ENCODE peak calls at places on chromosome 4, in seven cellular contexts. O, E, K, A, D, H and G are unnamed samples.

GRCh38 chr4:20046931-20047677 is 204.6 kb upstream of the SLIT2 start:
- DNase-seq in O (no peak), E (no peak), K (no peak), A (no peak), D (no peak), H (peak), G (no peak)

GRCh38 chr4:1530356-1530755 is 124.1 kb upstream of the NKX1-1 start:
- DNase-seq in O (peak), E (no peak), K (no peak), A (no peak), D (no peak), H (no peak), G (no peak)

GRCh38 chr4:109462802-109463201 is 29.2 kb downstream of the SEC24B start:
- DNase-seq in O (no peak), E (no peak), K (no peak), A (no peak), D (no peak), H (no peak), G (no peak)

GRCh38 chr4:25533237-25533636 is 122.4 kb upstream of the SLC34A2 start:
- DNase-seq in O (no peak), E (no peak), K (no peak), A (no peak), D (no peak), H (no peak), G (no peak)

GRCh38 chr4:164136181-164136616 is 617.7 kb upstream of the SMIM31 start:
- DNase-seq in O (no peak), E (no peak), K (no peak), A (peak), D (peak), H (peak), G (no peak)

GRCh38 chr4:176435891-176436499 is 116.2 kb downstream of the SPCS3 start:
- DNase-seq in O (no peak), E (no peak), K (no peak), A (no peak), D (no peak), H (peak), G (no peak)

GRCh38 chr4:80215449-80216052 is 18.2 kb downstream of the PRDM8 start:
- DNase-seq in O (no peak), E (peak), K (no peak), A (peak), D (no peak), H (peak), G (no peak)

GRCh38 chr4:103091601-103092223 is 7.9 kb downstream of the BDH2 start:
- DNase-seq in O (no peak), E (peak), K (peak), A (peak), D (peak), H (peak), G (no peak)

GRCh38 chr4:8642651-8643321 is 50.2 kb downstream of the CPZ start:
- DNase-seq in O (peak), E (no peak), K (no peak), A (no peak), D (no peak), H (no peak), G (peak)

GRCh38 chr4:159142254-159142653 is 39.4 kb downstream of the RAPGEF2 start:
- DNase-seq in O (no peak), E (peak), K (no peak), A (no peak), D (no peak), H (peak), G (no peak)

GRCh38 chr4:88971536-88971935 is 85.4 kb downstream of the FAM13A start:
- DNase-seq in O (no peak), E (no peak), K (no peak), A (no peak), D (no peak), H (no peak), G (no peak)

GRCh38 chr4:788636-789297 is 37.2 kb downstream of the CPLX1 start:
- DNase-seq in O (peak), E (no peak), K (no peak), A (no peak), D (no peak), H (no peak), G (no peak)

GRCh38 chr4:94595880-94596483 is 144.2 kb downstream of the PDLIM5 start:
- DNase-seq in O (no peak), E (peak), K (no peak), A (peak), D (peak), H (peak), G (no peak)

GRCh38 chr4:84493092-84493850 is 5.8 kb downstream of the NKX6-1 start:
- DNase-seq in O (no peak), E (no peak), K (no peak), A (peak), D (peak), H (peak), G (no peak)
- H3K4me3 ChIP-seq in O (no peak), E (no peak), K (peak), A (no peak), D (peak), H (no peak), G (no peak)

GRCh38 chr4:166198921-166199320 is 325.9 kb downstream of the TLL1 start:
- DNase-seq in O (no peak), E (no peak), K (no peak), A (no peak), D (no peak), H (no peak), G (no peak)
- H3K4me3 ChIP-seq in O (no peak), E (no peak), K (no peak), A (no peak), D (no peak), H (no peak), G (no peak)

GRCh38 chr4:71261001-71261400 is 77.8 kb upstream of the SLC4A4 start:
- DNase-seq in O (no peak), E (no peak), K (no peak), A (no peak), D (no peak), H (no peak), G (no peak)
- H3K4me3 ChIP-seq in O (no peak), E (no peak), K (no peak), A (no peak), D (no peak), H (no peak), G (no peak)

GRCh38 chr4:31592293-31592692 is 872.1 kb downstream of the PCDH7 start:
- DNase-seq in O (no peak), E (peak), K (no peak), A (no peak), D (no peak), H (no peak), G (no peak)
- H3K4me3 ChIP-seq in O (no peak), E (no peak), K (no peak), A (no peak), D (no peak), H (no peak), G (no peak)

DNA sequence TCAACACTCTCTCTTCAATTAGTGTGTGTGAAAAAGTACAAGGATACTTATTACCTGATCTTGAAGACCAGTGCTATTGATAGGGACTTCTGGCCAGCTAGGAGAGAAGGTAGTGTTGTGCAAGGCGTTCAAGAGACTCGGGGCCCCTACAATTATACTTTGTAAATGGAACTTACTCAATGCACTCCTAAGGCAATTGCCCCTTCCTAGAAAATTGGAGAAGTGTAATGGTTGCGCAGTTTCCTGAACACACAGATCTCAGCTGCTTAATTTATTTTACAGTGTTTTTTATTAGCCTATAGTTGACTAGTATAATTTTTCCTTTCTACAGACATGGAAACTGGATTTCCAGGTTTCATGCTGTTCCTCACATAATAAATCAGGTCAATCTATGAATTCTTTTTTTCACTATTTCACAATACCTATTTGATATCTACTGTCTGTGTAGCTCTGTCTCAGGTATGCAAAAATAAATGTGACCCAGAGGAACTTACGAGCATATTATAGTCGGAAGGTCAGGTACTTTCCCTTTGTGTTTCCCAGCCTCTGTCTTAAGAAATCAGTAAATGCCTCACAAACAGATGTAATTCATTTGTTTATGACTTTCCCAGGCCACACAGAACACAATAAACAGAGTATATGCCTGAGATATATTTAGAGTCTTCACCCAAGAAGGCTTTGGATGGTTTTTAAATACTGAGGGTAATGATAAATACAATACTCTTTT is 89.1 kb upstream of the TET2 start:
- DNase-seq in O (no peak), E (no peak), K (no peak), A (no peak), D (no peak), H (no peak), G (no peak)
- H3K4me3 ChIP-seq in O (no peak), E (no peak), K (no peak), A (no peak), D (no peak), H (no peak), G (no peak)

DNA sequence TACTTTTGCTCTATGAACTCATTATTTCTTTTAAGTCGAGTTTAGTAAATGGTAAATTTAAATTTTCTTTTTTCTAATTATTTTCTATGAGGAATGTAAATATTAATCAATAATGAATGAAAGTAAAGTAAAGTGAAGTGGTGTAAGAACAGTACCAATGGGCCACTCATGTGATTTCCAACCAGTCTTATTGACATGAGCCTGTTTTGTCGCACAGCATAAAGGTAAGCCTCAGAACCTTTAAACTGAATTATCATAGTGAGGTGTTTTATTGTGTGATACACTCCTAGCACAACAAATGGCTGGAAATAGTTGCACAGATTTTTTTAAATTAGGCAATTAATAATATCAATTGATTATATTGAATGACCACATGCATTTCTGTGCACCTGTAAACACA is 1.1 kb downstream of the ADH1C start:
- DNase-seq in O (no peak), E (no peak), K (no peak), A (no peak), D (no peak), H (no peak), G (no peak)
- H3K4me3 ChIP-seq in O (no peak), E (no peak), K (peak), A (no peak), D (no peak), H (no peak), G (no peak)